ENCODE peak calls at places on chromosomes 1 and 21, in seven cellular contexts. S is uterus, E is tibial nerve, R is breast epithelium, V is esophagus squamous epithelium, A is HCT116, L is HepG2. O is an unnamed sample. For H3K4me1, the result is how much of the 10 kb centered on the place peaks cover.

GRCh38 chr1:43980255-43981134 is 1.5 kb downstream of the B4GALT2 start:
- DNase-seq in R (no peak), E (no peak), S (peak), L (no peak), V (no peak), A (no peak), O (no peak)

GRCh38 chr21:44502559-44502958 is 37.4 kb downstream of the KRTAP10-1 start:
- DNase-seq in A (no peak), L (no peak), R (no peak), V (no peak), S (no peak), E (no peak), O (no peak)

GRCh38 chr1:211345719-211346118 is 19.1 kb downstream of the TRAF5 start:
- DNase-seq in E (no peak), A (no peak), R (no peak), S (no peak), V (no peak), L (no peak), O (no peak)

GRCh38 chr1:179971563-179972496 is 17.2 kb downstream of the CEP350 start:
- DNase-seq in A (no peak), V (no peak), L (no peak), S (no peak), R (no peak), E (no peak), O (no peak)

GRCh38 chr21:45543371-45543709 is 1.1 kb upstream of the SLC19A1 start:
- DNase-seq in R (peak), E (no peak), L (no peak), A (no peak), S (peak), V (no peak), O (no peak)

GRCh38 chr1:248622491-248623106 is 12.3 kb downstream of the OR2T11 start:
- DNase-seq in E (no peak), L (peak), A (peak), S (no peak), V (no peak), R (no peak), O (no peak)

GRCh38 chr1:12472798-12473551 is 145.0 kb downstream of the DHRS3 start:
- DNase-seq in A (no peak), E (no peak), S (no peak), L (no peak), R (no peak), V (no peak), O (no peak)

GRCh38 chr1:94926365-94926914 is 470 bp downstream of the CNN3 start:
- DNase-seq in V (no peak), L (peak), E (peak), S (peak), A (no peak), R (peak), O (no peak)

GRCh38 chr1:212132040-212132439 is 96.5 kb downstream of the DTL start:
- DNase-seq in R (no peak), E (no peak), V (no peak), L (no peak), S (no peak), A (no peak), O (no peak)

GRCh38 chr21:41667136-41667535 is 99.7 kb downstream of the RIPK4 start:
- DNase-seq in A (no peak), L (no peak), S (no peak), V (no peak), R (no peak), E (no peak), O (no peak)

GRCh38 chr1:2412773-2413494 is 570 bp upstream of the PEX10 start:
- DNase-seq in A (no peak), V (no peak), E (no peak), S (peak), R (no peak), L (peak), O (no peak)

GRCh38 chr1:162215902-162216301 is 146.4 kb downstream of the NOS1AP start:
- DNase-seq in L (no peak), E (no peak), R (no peak), V (no peak), A (no peak), S (no peak), O (no peak)

GRCh38 chr1:77742011-77742555 is 17.6 kb downstream of the USP33 start:
- DNase-seq in E (no peak), S (no peak), R (no peak), L (no peak), A (no peak), V (no peak), O (no peak)

GRCh38 chr1:214335567-214335966 is 54.6 kb downstream of the SMYD2 start:
- DNase-seq in V (no peak), A (no peak), E (no peak), R (no peak), S (no peak), L (no peak), O (no peak)

GRCh38 chr21:33670076-33670475 is 27.8 kb downstream of the ITSN1 start:
- DNase-seq in L (no peak), V (no peak), S (no peak), R (no peak), E (no peak), A (no peak), O (no peak)

GRCh38 chr1:79441243-79441642 is 434.7 kb upstream of the ADGRL4 start:
- DNase-seq in R (no peak), V (no peak), E (no peak), L (no peak), S (no peak), A (no peak), O (no peak)

GRCh38 chr1:41482906-41483895 is 1.3 kb downstream of the EDN2 start:
- DNase-seq in L (no peak), E (no peak), R (no peak), S (no peak), V (no peak), A (no peak), O (peak)

GRCh38 chr1:196324345-196324744 is 283.9 kb downstream of the KCNT2 start:
- DNase-seq in L (no peak), R (no peak), E (no peak), S (no peak), V (no peak), A (no peak), O (no peak)

GRCh38 chr1:219126267-219126862 is 47.3 kb upstream of the LYPLAL1 start:
- DNase-seq in L (no peak), E (no peak), R (no peak), A (no peak), S (no peak), V (no peak), O (no peak)

GRCh38 chr21:35428927-35429326 is 379.8 kb upstream of the RUNX1 start:
- DNase-seq in A (no peak), E (peak), S (no peak), R (no peak), V (no peak), L (no peak), O (no peak)

GRCh38 chr1:27658951-27659496 is 13.0 kb downstream of the IFI6 start:
- DNase-seq in A (no peak), E (no peak), S (no peak), R (peak), L (no peak), V (no peak), O (no peak)

GRCh38 chr1:39196244-39197215 is 8.0 kb upstream of the MACF1 start:
- DNase-seq in A (no peak), S (no peak), R (no peak), V (no peak), E (no peak), L (no peak), O (no peak)

GRCh38 chr1:186055846-186056245 is 319.2 kb downstream of the TPR start:
- DNase-seq in S (no peak), R (no peak), V (no peak), E (no peak), A (no peak), L (no peak), O (no peak)

GRCh38 chr1:158323866-158324265 is 7.5 kb downstream of the CD1B start:
- DNase-seq in A (no peak), E (no peak), S (no peak), L (no peak), R (no peak), V (no peak), O (no peak)

GRCh38 chr1:23627065-23627464 is 64.5 kb upstream of the RPL11 start:
- DNase-seq in L (no peak), V (no peak), E (no peak), S (no peak), A (no peak), R (no peak), O (no peak)

GRCh38 chr1:172352435-172352834 is 68.0 kb upstream of the C1orf105 start:
- DNase-seq in E (no peak), R (no peak), L (no peak), V (no peak), A (peak), S (no peak), O (no peak)

GRCh38 chr21:26849428-26850115 is 4.4 kb upstream of the ADAMTS1 start:
- DNase-seq in V (no peak), S (no peak), L (peak), A (peak), E (peak), R (no peak), O (no peak)

GRCh38 chr1:79745928-79746327 is 739.4 kb upstream of the ADGRL4 start:
- DNase-seq in R (no peak), A (no peak), V (no peak), E (no peak), L (no peak), S (no peak), O (no peak)

GRCh38 chr1:204848579-204848978 is 22.1 kb upstream of the NFASC start:
- DNase-seq in L (no peak), S (no peak), A (no peak), V (no peak), R (no peak), E (no peak), O (no peak)

GRCh38 chr1:24745711-24746582 is 700 bp downstream of the CLIC4 start:
- DNase-seq in L (no peak), R (peak), E (peak), V (no peak), S (peak), A (no peak), O (peak)
- TF ChIP-seq POLR2A in L (no peak), R (no peak), E (no peak), V (no peak), S (no peak), A (no peak), O (no peak)

GRCh38 chr1:206694151-206694550 is 9.4 kb downstream of the MAPKAPK2 start:
- DNase-seq in L (no peak), E (no peak), A (no peak), S (no peak), V (no peak), R (no peak), O (no peak)
- H3K4me3 ChIP-seq in L (no peak), E (no peak), A (no peak), S (no peak), V (no peak), R (no peak), O (no peak)

GRCh38 chr1:169892176-169892818 is 1.4 kb downstream of the SCYL3 start:
- DNase-seq in R (no peak), L (no peak), S (no peak), E (no peak), V (no peak), A (no peak), O (no peak)

GRCh38 chr1:169892819-169893644 is 664 bp downstream of the SCYL3 start:
- DNase-seq in E (peak), S (peak), R (no peak), A (no peak), V (no peak), L (no peak), O (no peak)

GRCh38 chr1:169896013-169896412 is 2.3 kb upstream of the SCYL3 start:
- DNase-seq in L (no peak), S (no peak), E (no peak), R (no peak), A (no peak), V (no peak), O (no peak)

GRCh38 chr1:169894424-169895145 is 889 bp upstream of the SCYL3 start:
- DNase-seq in R (no peak), S (no peak), A (no peak), V (no peak), E (no peak), L (no peak), O (no peak)

DNA sequence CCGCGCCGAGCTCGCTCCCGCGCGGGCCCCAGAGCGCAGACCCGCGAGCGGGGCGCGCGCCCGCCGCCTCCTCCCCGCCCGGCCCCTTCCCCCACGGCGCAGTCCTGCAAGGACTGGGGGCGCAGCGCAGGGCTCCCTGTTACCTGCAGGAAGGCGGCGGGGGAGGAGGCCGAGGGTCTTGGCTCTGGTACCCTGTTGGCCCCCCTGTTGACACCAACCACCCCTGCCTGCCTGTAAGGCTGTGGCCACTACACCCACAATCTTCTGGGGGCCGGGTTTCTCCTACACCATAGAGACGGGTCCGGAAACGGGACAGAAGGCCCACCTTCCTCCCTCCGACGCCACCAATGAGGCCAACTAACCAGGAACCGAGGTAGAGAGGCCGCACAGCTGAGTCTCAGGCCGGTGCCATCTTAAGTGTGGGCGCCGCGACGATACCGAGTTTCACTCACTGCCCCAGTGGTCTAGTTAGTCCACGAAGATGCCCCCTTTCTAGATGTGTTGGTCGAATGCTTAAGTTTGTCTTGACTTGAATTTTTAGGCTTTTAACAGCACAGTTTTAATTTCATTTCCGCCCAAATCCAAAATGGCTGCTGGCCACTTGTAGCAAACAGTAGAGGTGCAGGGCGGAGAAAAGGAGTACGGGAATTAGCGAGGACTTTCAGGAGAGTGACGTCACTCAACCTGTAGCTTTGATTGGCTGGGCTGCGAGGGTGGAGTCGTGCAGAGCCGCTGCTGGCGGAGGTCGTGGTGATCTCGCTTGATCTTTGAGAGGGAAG is at the start of gene SCYL3:
- DNase-seq in R (peak), A (peak), V (peak), L (peak), E (peak), S (peak), O (peak)
- H3K4me1 ChIP-seq in R (under half), A (under half), V (under half), L (under half), E (under half), S (under half), O (under half)

DNA sequence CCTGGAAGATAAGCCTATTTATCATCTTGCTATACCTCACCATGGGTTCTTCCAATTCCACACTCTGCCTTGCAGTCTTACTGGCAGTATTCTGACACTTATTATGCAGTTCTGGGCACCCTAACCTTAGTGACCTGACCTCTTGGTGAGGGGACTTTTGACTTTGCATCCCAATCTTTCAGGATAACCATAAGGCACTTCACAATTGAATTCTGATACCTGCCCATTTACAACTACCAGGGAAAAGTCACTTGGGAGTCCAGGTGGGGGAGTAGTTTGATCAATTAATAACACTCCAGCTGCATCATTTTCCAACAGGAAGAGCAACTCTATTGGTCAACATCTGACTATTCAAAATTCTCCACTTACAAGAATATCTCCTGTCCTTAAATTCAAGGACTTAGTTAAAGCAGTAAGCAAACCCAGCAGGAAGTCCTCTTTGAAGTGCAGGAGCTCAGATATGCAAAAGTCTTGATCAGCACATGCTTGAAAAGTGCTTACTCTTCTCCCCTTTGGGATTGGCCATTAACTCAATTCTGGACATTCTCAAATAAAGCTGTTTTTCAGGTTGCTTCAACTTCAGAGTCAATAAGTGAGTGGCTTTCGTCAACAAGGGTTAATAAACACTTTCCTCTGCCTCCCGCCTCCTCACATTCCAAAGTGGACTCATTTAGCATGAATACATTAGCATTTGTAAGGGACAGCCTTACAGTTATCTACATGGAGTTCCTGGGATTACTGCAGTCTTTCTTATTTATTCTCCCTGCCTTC is 177.4 kb upstream of the NRIP1 start:
- DNase-seq in A (no peak), R (no peak), E (no peak), S (no peak), L (no peak), V (no peak), O (no peak)
- TF ChIP-seq POLR2A in A (no peak), R (no peak), E (no peak), S (no peak), L (no peak), V (no peak), O (no peak)

DNA sequence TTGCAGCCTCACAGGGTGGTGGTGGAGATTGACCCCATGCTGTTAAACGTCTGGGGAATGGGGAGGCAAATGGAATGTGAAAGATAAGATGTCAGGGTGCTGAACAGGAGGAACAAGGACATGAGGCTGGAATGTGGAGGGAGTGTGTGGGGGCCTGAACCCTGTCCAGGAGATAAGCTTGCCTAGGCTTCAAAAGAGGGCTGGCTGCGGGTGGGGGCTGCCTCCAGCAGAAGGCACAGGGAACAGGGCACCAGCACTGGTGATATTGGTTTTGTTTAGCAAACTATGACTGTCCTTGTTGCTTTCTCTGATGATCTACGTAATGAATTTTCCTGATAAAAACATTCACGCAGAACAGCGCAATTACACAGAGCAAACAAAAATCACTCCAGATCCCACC is 52.4 kb upstream of the LRP8 start:
- DNase-seq in A (no peak), R (no peak), S (no peak), L (no peak), V (no peak), E (no peak), O (no peak)
- H3K4me3 ChIP-seq in A (no peak), R (no peak), S (no peak), L (no peak), V (no peak), E (no peak), O (no peak)

GRCh38 chr1:30743584-30744059 is 14.0 kb downstream of the LAPTM5 start:
- DNase-seq in R (no peak), L (no peak), S (no peak), V (no peak), E (no peak), A (no peak), O (no peak)

GRCh38 chr1:30740952-30741894 is 16.4 kb downstream of the LAPTM5 start:
- DNase-seq in V (no peak), L (no peak), R (no peak), E (no peak), S (no peak), A (no peak), O (no peak)

GRCh38 chr1:30742300-30742962 is 15.1 kb downstream of the LAPTM5 start:
- DNase-seq in L (no peak), E (no peak), S (no peak), V (no peak), R (no peak), A (no peak), O (no peak)

GRCh38 chr1:30744060-30744756 is 13.4 kb downstream of the LAPTM5 start:
- DNase-seq in E (no peak), L (no peak), A (no peak), R (no peak), S (no peak), V (no peak), O (no peak)

GRCh38 chr1:30742963-30743559 is 14.5 kb downstream of the LAPTM5 start:
- DNase-seq in R (no peak), V (no peak), S (no peak), L (no peak), E (no peak), A (no peak), O (no peak)
- H3K4me1 ChIP-seq in R (under half), V (under half), S (under half), L (half or more), E (under half), A (under half), O (under half)

GRCh38 chr1:942864-943533 is 16.1 kb downstream of the NOC2L start:
- DNase-seq in L (no peak), S (peak), A (no peak), V (no peak), R (no peak), E (no peak), O (no peak)
- TF ChIP-seq POLR2A in L (no peak), S (no peak), A (no peak), V (peak), R (no peak), E (no peak), O (no peak)